ENCODE peak calls at places on chromosomes 2 and 18, in ten cellular contexts. S, K, L, G, P, F, Y, A, B and R are unnamed samples.

GRCh38 chr2:71929482-71929772 is 218.2 kb downstream of the CYP26B1 start:
- DNase-seq in B (no peak), G (no peak), S (no peak), Y (no peak), P (no peak), L (no peak), A (no peak), K (no peak), F (no peak), R (no peak)

GRCh38 chr2:28893488-28893887 is 979 bp upstream of the WDR43 start:
- DNase-seq in K (no peak), P (no peak), S (no peak), Y (no peak), L (no peak), F (no peak), B (no peak), G (no peak), A (no peak), R (no peak)

GRCh38 chr18:31247574-31248199 is 70.3 kb upstream of the DSG1 start:
- DNase-seq in L (no peak), B (no peak), Y (no peak), P (peak), A (no peak), F (no peak), K (no peak), S (peak), G (peak), R (no peak)

GRCh38 chr2:100554788-100555407 is 7.9 kb upstream of the PDCL3 start:
- DNase-seq in A (no peak), L (no peak), B (no peak), G (no peak), Y (no peak), K (no peak), P (no peak), F (no peak), S (no peak), R (no peak)

GRCh38 chr2:198639580-198639979 is 818.2 kb downstream of the SATB2 start:
- DNase-seq in F (no peak), P (no peak), A (no peak), G (no peak), K (no peak), S (no peak), B (no peak), L (no peak), Y (no peak), R (no peak)

GRCh38 chr18:46856975-46857374 is 60.3 kb downstream of the PIAS2 start:
- DNase-seq in G (peak), L (no peak), P (peak), S (no peak), B (no peak), Y (no peak), K (no peak), A (no peak), F (no peak), R (no peak)

GRCh38 chr18:58221060-58221725 is 177.2 kb downstream of the NEDD4L start:
- DNase-seq in L (no peak), Y (no peak), F (no peak), S (peak), K (no peak), P (peak), B (peak), A (no peak), G (peak), R (peak)

GRCh38 chr2:75431757-75432156 is 129.0 kb downstream of the EVA1A start:
- DNase-seq in A (no peak), P (no peak), Y (no peak), F (no peak), B (no peak), L (no peak), S (no peak), G (no peak), K (peak), R (peak)

GRCh38 chr2:173652731-173653426 is 298.2 kb downstream of the CDCA7 start:
- DNase-seq in K (no peak), S (peak), P (peak), L (peak), F (no peak), A (peak), B (peak), G (peak), Y (peak), R (peak)

GRCh38 chr18:57801379-57802165 is 1.5 kb downstream of the ATP8B1 start:
- DNase-seq in P (no peak), L (no peak), S (no peak), B (no peak), K (no peak), G (no peak), Y (no peak), F (no peak), A (peak), R (no peak)

GRCh38 chr2:160921401-160921964 is 238.7 kb upstream of the TANK start:
- DNase-seq in A (no peak), S (no peak), G (no peak), Y (peak), K (no peak), L (no peak), B (no peak), P (no peak), F (no peak), R (no peak)

GRCh38 chr18:44887227-44887631 is 206.5 kb downstream of the SETBP1 start:
- DNase-seq in P (peak), Y (peak), A (no peak), F (peak), L (peak), G (peak), S (peak), B (no peak), K (peak), R (peak)

GRCh38 chr2:46275995-46276394 is 21.2 kb upstream of the EPAS1 start:
- DNase-seq in S (no peak), G (peak), Y (no peak), L (no peak), P (no peak), F (no peak), K (no peak), A (peak), B (no peak), R (no peak)

GRCh38 chr2:86019121-86019520 is 86.6 kb downstream of the POLR1A start:
- DNase-seq in K (no peak), S (no peak), F (no peak), P (no peak), B (no peak), A (no peak), G (no peak), Y (no peak), L (no peak), R (no peak)

GRCh38 chr2:232436381-232437129 is 19.4 kb upstream of the ALPI start:
- DNase-seq in S (no peak), Y (no peak), F (no peak), B (no peak), P (no peak), K (no peak), A (no peak), L (no peak), G (no peak), R (no peak)

GRCh38 chr2:174522553-174522952 is 35.7 kb upstream of the GPR155 start:
- DNase-seq in A (no peak), K (no peak), B (no peak), F (no peak), Y (no peak), P (peak), L (no peak), G (peak), S (peak), R (no peak)

GRCh38 chr2:217929757-217930707 is 72.8 kb downstream of the TNS1 start:
- DNase-seq in A (no peak), Y (no peak), S (peak), L (peak), G (peak), P (peak), B (peak), K (no peak), F (no peak), R (no peak)

GRCh38 chr2:15069149-15069548 is 436.6 kb downstream of the LRATD1 start:
- DNase-seq in S (peak), F (no peak), G (no peak), K (no peak), L (no peak), Y (no peak), B (no peak), A (peak), P (peak), R (no peak)

DNA sequence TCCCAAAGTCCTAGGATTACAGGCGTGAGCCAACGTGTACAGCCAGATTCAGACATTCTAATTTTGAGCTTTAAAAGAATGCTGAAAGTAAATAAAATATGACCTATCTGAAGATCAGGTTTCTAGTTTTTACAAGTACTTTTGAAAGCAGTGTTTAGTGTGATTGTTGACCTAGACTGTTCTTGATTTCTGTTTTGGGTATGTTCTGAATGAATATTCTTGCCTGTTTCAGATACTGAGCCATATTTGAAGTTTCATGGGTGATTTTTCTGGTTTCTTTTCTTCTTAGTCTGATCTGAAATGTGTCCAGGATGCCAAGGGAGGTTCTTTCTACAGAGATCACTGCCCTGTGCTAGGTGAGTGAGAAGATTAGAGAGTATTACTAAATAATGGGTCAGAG is 37.2 kb downstream of the MIB1 start:
- DNase-seq in F (peak), Y (no peak), L (no peak), B (no peak), G (no peak), P (no peak), S (no peak), K (no peak), A (no peak), R (no peak)
- H3K4me3 ChIP-seq in F (no peak), Y (no peak), L (no peak), B (no peak), G (no peak), P (no peak), S (no peak), K (no peak), A (no peak), R (no peak)

GRCh38 chr2:12061785-12062184 is 315.4 kb downstream of the LPIN1 start:
- DNase-seq in S (no peak), G (no peak), F (no peak), B (peak), A (no peak), Y (no peak), P (no peak), L (no peak), K (no peak), R (no peak)

GRCh38 chr2:12066986-12067385 is 320.6 kb downstream of the LPIN1 start:
- DNase-seq in F (no peak), A (no peak), K (no peak), G (no peak), Y (no peak), S (no peak), L (no peak), B (no peak), P (no peak), R (no peak)

GRCh38 chr2:12063210-12063609 is 316.8 kb downstream of the LPIN1 start:
- DNase-seq in K (no peak), P (no peak), S (no peak), F (no peak), B (no peak), G (no peak), L (no peak), A (no peak), Y (no peak), R (no peak)

GRCh38 chr2:12061317-12061716 is 314.9 kb downstream of the LPIN1 start:
- DNase-seq in L (no peak), F (no peak), K (no peak), G (no peak), B (no peak), A (no peak), Y (no peak), S (no peak), P (no peak), R (no peak)

GRCh38 chr2:12064153-12064552 is 317.7 kb downstream of the LPIN1 start:
- DNase-seq in F (no peak), P (no peak), B (no peak), G (no peak), L (no peak), K (no peak), S (no peak), A (no peak), Y (no peak), R (no peak)
- TF ChIP-seq CTCF in F (no peak), P (no peak), B (no peak), G (no peak), L (no peak), K (no peak), S (no peak), A (peak), Y (no peak), R (no peak)

GRCh38 chr18:657998-658946 is 819 bp downstream of the TYMS start:
- DNase-seq in K (peak), L (no peak), A (peak), Y (peak), P (peak), F (peak), G (peak), S (peak), B (peak), R (peak)

GRCh38 chr18:659597-659996 is 2.1 kb downstream of the TYMS start:
- DNase-seq in L (no peak), P (no peak), F (no peak), S (no peak), K (no peak), Y (no peak), G (no peak), B (no peak), A (no peak), R (no peak)

GRCh38 chr18:657311-657997 is at the start of gene TYMS:
- DNase-seq in S (peak), K (peak), B (peak), A (peak), Y (peak), F (peak), G (peak), P (peak), L (no peak), R (peak)

GRCh38 chr18:662197-662596 is 4.7 kb downstream of the TYMS start:
- DNase-seq in S (no peak), Y (no peak), L (no peak), G (no peak), B (no peak), F (no peak), A (no peak), P (no peak), K (no peak), R (no peak)

GRCh38 chr18:658947-659533 is 1.6 kb downstream of the TYMS start:
- DNase-seq in A (no peak), Y (no peak), B (no peak), G (no peak), K (no peak), S (no peak), F (peak), L (no peak), P (no peak), R (no peak)
- H3K4me3 ChIP-seq in A (peak), Y (peak), B (no peak), G (peak), K (peak), S (peak), F (peak), L (peak), P (peak), R (peak)

DNA sequence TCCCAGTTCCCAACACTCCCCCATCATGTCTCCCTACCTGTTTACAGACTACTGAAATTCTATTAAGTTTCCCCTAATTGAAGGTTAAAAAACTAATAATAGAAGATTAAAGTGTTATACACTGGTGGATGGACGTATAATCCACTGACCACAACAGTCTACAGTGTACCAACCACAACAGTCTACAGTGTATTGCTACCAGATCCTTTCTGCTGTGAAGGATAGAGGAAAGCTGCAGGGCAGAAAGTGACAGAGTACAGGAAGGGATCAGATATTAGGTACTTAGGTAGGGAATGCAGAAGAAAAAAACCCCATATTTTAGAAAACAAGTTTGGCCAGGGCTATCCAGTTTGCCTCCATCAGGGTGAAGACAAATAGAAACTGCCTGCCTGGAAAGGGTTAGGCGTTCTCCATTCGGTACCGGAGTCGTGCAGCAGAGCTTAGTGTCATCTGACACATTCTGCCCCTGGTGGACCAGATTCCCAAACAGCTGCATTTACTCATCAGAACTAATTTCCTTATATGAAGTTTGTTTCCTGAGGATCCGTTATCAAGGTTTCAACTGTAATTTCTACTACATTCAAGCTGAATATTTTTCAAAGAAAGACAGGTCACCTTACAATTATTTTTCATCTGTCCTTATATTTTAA is 49.9 kb downstream of the KLF7 start:
- DNase-seq in F (no peak), K (no peak), B (no peak), S (peak), Y (no peak), L (no peak), G (peak), P (peak), A (peak), R (no peak)
- TF ChIP-seq CTCF in F (no peak), K (no peak), B (no peak), S (peak), Y (no peak), L (no peak), G (peak), P (peak), A (peak), R (no peak)

DNA sequence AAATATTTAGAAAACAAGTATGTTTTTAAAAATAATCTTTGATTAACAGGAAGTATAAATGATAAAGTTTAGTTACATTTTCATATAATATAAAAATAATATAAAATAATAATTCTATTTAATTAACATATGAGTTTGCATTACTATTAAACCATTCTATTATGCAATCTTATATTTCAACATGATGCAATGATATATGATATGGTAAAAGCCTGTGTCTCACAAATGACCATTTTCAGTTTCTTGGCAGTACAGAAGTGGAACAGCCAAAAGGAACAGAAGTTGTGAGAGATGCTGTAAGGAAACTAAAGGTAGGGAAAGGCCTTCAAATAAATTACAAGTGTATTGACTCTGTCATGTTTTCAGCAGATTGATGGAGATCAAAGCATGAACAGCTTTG is 230.8 kb downstream of the GULP1 start:
- DNase-seq in Y (no peak), S (peak), B (no peak), L (no peak), F (no peak), P (peak), G (no peak), K (no peak), A (no peak), R (no peak)
- H3K4me3 ChIP-seq in Y (no peak), S (no peak), B (no peak), L (no peak), F (no peak), P (no peak), G (no peak), K (no peak), A (no peak), R (no peak)